ENCODE peak calls at places on chromosomes 5 and 9, in four cellular contexts. One of them, this sample, is unnamed. For H3K27me3, the result is how much of the 10 kb centered on the place peaks cover.

GRCh38 chr5:14186132-14186830 is 43.1 kb downstream of the TRIO start:
- DNase-seq in upper lobe of right lung: no peak
- DNase-seq in sigmoid colon: no peak
- DNase-seq in tibial nerve: no peak
- DNase-seq in this sample: peak

GRCh38 chr5:64229163-64229774 is 63.6 kb downstream of the RNF180 start:
- DNase-seq in upper lobe of right lung: no peak
- DNase-seq in sigmoid colon: no peak
- DNase-seq in tibial nerve: no peak
- DNase-seq in this sample: peak

GRCh38 chr5:91645347-91645746 is 262.2 kb upstream of the ARRDC3 start:
- DNase-seq in upper lobe of right lung: no peak
- DNase-seq in sigmoid colon: no peak
- DNase-seq in tibial nerve: no peak
- DNase-seq in this sample: no peak

GRCh38 chr5:58072202-58072791 is 387.6 kb downstream of the PLK2 start:
- DNase-seq in upper lobe of right lung: no peak
- DNase-seq in sigmoid colon: no peak
- DNase-seq in tibial nerve: no peak
- DNase-seq in this sample: no peak

GRCh38 chr5:120463991-120464626 is at the start of gene PRR16:
- DNase-seq in upper lobe of right lung: peak
- DNase-seq in sigmoid colon: peak
- DNase-seq in tibial nerve: no peak
- DNase-seq in this sample: peak

GRCh38 chr5:59709833-59710232 is 183.7 kb downstream of the PDE4D start:
- DNase-seq in upper lobe of right lung: no peak
- DNase-seq in sigmoid colon: peak
- DNase-seq in tibial nerve: no peak
- DNase-seq in this sample: peak

GRCh38 chr9:88106492-88106891 is 31.8 kb downstream of the SPATA31C2 start:
- DNase-seq in upper lobe of right lung: no peak
- DNase-seq in sigmoid colon: no peak
- DNase-seq in tibial nerve: peak
- DNase-seq in this sample: no peak

GRCh38 chr9:124436320-124436719 is 13.9 kb upstream of the ADGRD2 start:
- DNase-seq in upper lobe of right lung: no peak
- DNase-seq in sigmoid colon: no peak
- DNase-seq in tibial nerve: no peak
- DNase-seq in this sample: no peak

GRCh38 chr5:127392762-127393161 is 102.2 kb downstream of the MEGF10 start:
- DNase-seq in upper lobe of right lung: no peak
- DNase-seq in sigmoid colon: no peak
- DNase-seq in tibial nerve: no peak
- DNase-seq in this sample: no peak

GRCh38 chr9:116368680-116369079 is 215.1 kb downstream of the PAPPA start:
- DNase-seq in upper lobe of right lung: no peak
- DNase-seq in sigmoid colon: no peak
- DNase-seq in tibial nerve: no peak
- DNase-seq in this sample: no peak

GRCh38 chr5:160367261-160367660 is 3.2 kb downstream of the C1QTNF2 start:
- DNase-seq in upper lobe of right lung: no peak
- DNase-seq in sigmoid colon: no peak
- DNase-seq in tibial nerve: no peak
- DNase-seq in this sample: no peak

GRCh38 chr9:69946800-69947437 is 96.7 kb upstream of the MAMDC2 start:
- DNase-seq in upper lobe of right lung: no peak
- DNase-seq in sigmoid colon: no peak
- DNase-seq in tibial nerve: no peak
- DNase-seq in this sample: peak

GRCh38 chr5:181170237-181170830 is 22.9 kb downstream of the OR2V2 start:
- DNase-seq in upper lobe of right lung: no peak
- DNase-seq in sigmoid colon: no peak
- DNase-seq in tibial nerve: no peak
- DNase-seq in this sample: no peak

GRCh38 chr5:16934123-16934522 is 2.0 kb downstream of the MYO10 start:
- DNase-seq in upper lobe of right lung: peak
- DNase-seq in sigmoid colon: peak
- DNase-seq in tibial nerve: peak
- DNase-seq in this sample: peak

GRCh38 chr9:95874303-95874988 is 1.0 kb upstream of the ERCC6L2 start:
- DNase-seq in upper lobe of right lung: no peak
- DNase-seq in sigmoid colon: no peak
- DNase-seq in tibial nerve: no peak
- DNase-seq in this sample: no peak

GRCh38 chr5:170861855-170862766 is at the start of gene RANBP17:
- DNase-seq in upper lobe of right lung: peak
- DNase-seq in sigmoid colon: peak
- DNase-seq in tibial nerve: no peak
- DNase-seq in this sample: peak

GRCh38 chr5:180116441-180117377 is 45.1 kb upstream of the RNF130 start:
- DNase-seq in upper lobe of right lung: peak
- DNase-seq in sigmoid colon: peak
- DNase-seq in tibial nerve: no peak
- DNase-seq in this sample: no peak

GRCh38 chr5:125481506-125482455 is 735.3 kb upstream of the ZNF608 start:
- DNase-seq in upper lobe of right lung: no peak
- DNase-seq in sigmoid colon: no peak
- DNase-seq in tibial nerve: no peak
- DNase-seq in this sample: no peak

GRCh38 chr9:31390352-31391025 is 994.0 kb upstream of the ACO1 start:
- DNase-seq in upper lobe of right lung: no peak
- DNase-seq in sigmoid colon: no peak
- DNase-seq in tibial nerve: no peak
- DNase-seq in this sample: no peak

GRCh38 chr9:1202512-1203285 is 152.5 kb downstream of the DMRT2 start:
- DNase-seq in upper lobe of right lung: no peak
- DNase-seq in sigmoid colon: no peak
- DNase-seq in tibial nerve: no peak
- DNase-seq in this sample: no peak

GRCh38 chr9:34522091-34522887 is 501 bp downstream of the ENHO start:
- DNase-seq in upper lobe of right lung: no peak
- DNase-seq in sigmoid colon: peak
- DNase-seq in tibial nerve: no peak
- DNase-seq in this sample: no peak

GRCh38 chr9:119283118-119283794 is 86.0 kb downstream of the BRINP1 start:
- DNase-seq in upper lobe of right lung: no peak
- DNase-seq in sigmoid colon: no peak
- DNase-seq in tibial nerve: no peak
- DNase-seq in this sample: no peak

GRCh38 chr9:36317766-36318165 is 59.5 kb upstream of the GNE start:
- DNase-seq in upper lobe of right lung: no peak
- DNase-seq in sigmoid colon: no peak
- DNase-seq in tibial nerve: no peak
- DNase-seq in this sample: no peak

GRCh38 chr5:133347039-133347438 is 265.3 kb downstream of the FSTL4 start:
- DNase-seq in upper lobe of right lung: no peak
- DNase-seq in sigmoid colon: no peak
- DNase-seq in tibial nerve: no peak
- DNase-seq in this sample: no peak

GRCh38 chr5:36692791-36693763 is 86.7 kb downstream of the SLC1A3 start:
- DNase-seq in upper lobe of right lung: peak
- DNase-seq in sigmoid colon: peak
- DNase-seq in tibial nerve: peak
- DNase-seq in this sample: peak

GRCh38 chr9:125732562-125732961 is 14.6 kb upstream of the PBX3 start:
- DNase-seq in upper lobe of right lung: no peak
- DNase-seq in sigmoid colon: no peak
- DNase-seq in tibial nerve: no peak
- DNase-seq in this sample: no peak

GRCh38 chr9:26975728-26976707 is 19.8 kb downstream of the IFT74 start:
- DNase-seq in upper lobe of right lung: no peak
- DNase-seq in sigmoid colon: no peak
- DNase-seq in tibial nerve: peak
- DNase-seq in this sample: peak

GRCh38 chr5:67644221-67644920 is 447.8 kb upstream of the CD180 start:
- DNase-seq in upper lobe of right lung: no peak
- DNase-seq in sigmoid colon: no peak
- DNase-seq in tibial nerve: no peak
- DNase-seq in this sample: no peak

GRCh38 chr5:87872986-87873385 is 395.7 kb downstream of the TMEM161B start:
- DNase-seq in upper lobe of right lung: no peak
- DNase-seq in sigmoid colon: no peak
- DNase-seq in tibial nerve: no peak
- DNase-seq in this sample: no peak

GRCh38 chr9:129415954-129416651 is 204.8 kb downstream of the C9orf50 start:
- DNase-seq in upper lobe of right lung: no peak
- DNase-seq in sigmoid colon: no peak
- DNase-seq in tibial nerve: no peak
- DNase-seq in this sample: no peak

GRCh38 chr9:124251605-124252366 is 6.0 kb upstream of the NEK6 start:
- DNase-seq in upper lobe of right lung: no peak
- DNase-seq in sigmoid colon: peak
- DNase-seq in tibial nerve: no peak
- DNase-seq in this sample: peak

GRCh38 chr5:42268630-42269029 is 154.6 kb upstream of the GHR start:
- DNase-seq in upper lobe of right lung: no peak
- DNase-seq in sigmoid colon: no peak
- DNase-seq in tibial nerve: no peak
- DNase-seq in this sample: peak

GRCh38 chr9:84207443-84208032 is 133.0 kb downstream of the SLC28A3 start:
- DNase-seq in upper lobe of right lung: no peak
- DNase-seq in sigmoid colon: no peak
- DNase-seq in tibial nerve: no peak
- DNase-seq in this sample: no peak

GRCh38 chr9:114538241-114538640 is 33.0 kb upstream of the WHRN start:
- DNase-seq in upper lobe of right lung: no peak
- DNase-seq in sigmoid colon: no peak
- DNase-seq in tibial nerve: no peak
- DNase-seq in this sample: no peak

GRCh38 chr5:72237879-72238278 is 82.2 kb downstream of the MRPS27 start:
- DNase-seq in upper lobe of right lung: no peak
- DNase-seq in sigmoid colon: no peak
- DNase-seq in tibial nerve: no peak
- DNase-seq in this sample: no peak

GRCh38 chr9:96009690-96010477 is 134.4 kb downstream of the ERCC6L2 start:
- DNase-seq in upper lobe of right lung: no peak
- DNase-seq in sigmoid colon: no peak
- DNase-seq in tibial nerve: no peak
- DNase-seq in this sample: peak

GRCh38 chr5:146040559-146040958 is 64.8 kb downstream of the PLAC8L1 start:
- DNase-seq in upper lobe of right lung: no peak
- DNase-seq in sigmoid colon: no peak
- DNase-seq in tibial nerve: no peak
- DNase-seq in this sample: no peak

GRCh38 chr5:41722359-41722950 is 147.8 kb downstream of the OXCT1 start:
- DNase-seq in upper lobe of right lung: no peak
- DNase-seq in sigmoid colon: no peak
- DNase-seq in tibial nerve: no peak
- DNase-seq in this sample: no peak

GRCh38 chr5:2610986-2611385 is 140.5 kb downstream of the IRX2 start:
- DNase-seq in upper lobe of right lung: no peak
- DNase-seq in sigmoid colon: no peak
- DNase-seq in tibial nerve: no peak
- DNase-seq in this sample: no peak
- TF ChIP-seq CTCF in upper lobe of right lung: no peak
- TF ChIP-seq CTCF in sigmoid colon: no peak
- TF ChIP-seq CTCF in tibial nerve: no peak
- TF ChIP-seq CTCF in this sample: no peak

GRCh38 chr5:76133967-76134366 is 50.8 kb downstream of the SV2C start:
- DNase-seq in upper lobe of right lung: no peak
- DNase-seq in sigmoid colon: no peak
- DNase-seq in tibial nerve: no peak
- DNase-seq in this sample: no peak
- H3K27me3 ChIP-seq in upper lobe of right lung: under half
- H3K27me3 ChIP-seq in sigmoid colon: under half
- H3K27me3 ChIP-seq in tibial nerve: under half
- H3K27me3 ChIP-seq in this sample: under half

GRCh38 chr9:21904776-21905175 is 89.4 kb downstream of the CDKN2A start:
- DNase-seq in upper lobe of right lung: no peak
- DNase-seq in sigmoid colon: no peak
- DNase-seq in tibial nerve: no peak
- DNase-seq in this sample: peak
- TF ChIP-seq CTCF in upper lobe of right lung: no peak
- TF ChIP-seq CTCF in sigmoid colon: no peak
- TF ChIP-seq CTCF in tibial nerve: no peak
- TF ChIP-seq CTCF in this sample: peak

GRCh38 chr9:99822096-99822595 is 461 bp downstream of the NR4A3 start:
- DNase-seq in upper lobe of right lung: no peak
- DNase-seq in sigmoid colon: no peak
- DNase-seq in tibial nerve: no peak
- DNase-seq in this sample: no peak

GRCh38 chr9:99819123-99819483 is 2.6 kb upstream of the NR4A3 start:
- DNase-seq in upper lobe of right lung: no peak
- DNase-seq in sigmoid colon: no peak
- DNase-seq in tibial nerve: peak
- DNase-seq in this sample: no peak

GRCh38 chr9:99819484-99820329 is 2.0 kb upstream of the NR4A3 start:
- DNase-seq in upper lobe of right lung: peak
- DNase-seq in sigmoid colon: peak
- DNase-seq in tibial nerve: peak
- DNase-seq in this sample: peak

GRCh38 chr9:99821187-99822095 is at the start of gene NR4A3:
- DNase-seq in upper lobe of right lung: peak
- DNase-seq in sigmoid colon: peak
- DNase-seq in tibial nerve: peak
- DNase-seq in this sample: peak

GRCh38 chr9:99820330-99821186 is 1.1 kb upstream of the NR4A3 start:
- DNase-seq in upper lobe of right lung: peak
- DNase-seq in sigmoid colon: peak
- DNase-seq in tibial nerve: peak
- DNase-seq in this sample: peak
- H3K27me3 ChIP-seq in upper lobe of right lung: under half
- H3K27me3 ChIP-seq in sigmoid colon: under half
- H3K27me3 ChIP-seq in tibial nerve: under half
- H3K27me3 ChIP-seq in this sample: under half

GRCh38 chr5:150710165-150710564 is 9.3 kb upstream of the RBM22 start:
- DNase-seq in upper lobe of right lung: no peak
- DNase-seq in sigmoid colon: no peak
- DNase-seq in tibial nerve: no peak
- DNase-seq in this sample: no peak
- TF ChIP-seq CTCF in upper lobe of right lung: peak
- TF ChIP-seq CTCF in sigmoid colon: no peak
- TF ChIP-seq CTCF in tibial nerve: no peak
- TF ChIP-seq CTCF in this sample: peak

GRCh38 chr9:97935291-97935690 is 2.7 kb downstream of the HEMGN start:
- DNase-seq in upper lobe of right lung: no peak
- DNase-seq in sigmoid colon: no peak
- DNase-seq in tibial nerve: no peak
- DNase-seq in this sample: no peak
- H3K27me3 ChIP-seq in upper lobe of right lung: under half
- H3K27me3 ChIP-seq in sigmoid colon: under half
- H3K27me3 ChIP-seq in tibial nerve: under half
- H3K27me3 ChIP-seq in this sample: under half